ENCODE peak calls at places on chromosomes 1 and 21, in six cellular contexts. A is H1, F is neuronal stem cell, B is IMR-90, T is trophoblast cell, D is H9. P is an unnamed sample. For H3K9me3, the result is how much of the 10 kb centered on the place peaks cover.

GRCh38 chr1:171226757-171227370 is 21.4 kb upstream of the FMO1 start:
- DNase-seq in D (peak), B (peak), A (no peak), F (peak), T (peak), P (peak)

GRCh38 chr1:109271458-109271857 is 11.5 kb downstream of the PSRC1 start:
- DNase-seq in T (no peak), F (no peak), D (no peak), A (no peak), B (no peak), P (no peak)

GRCh38 chr1:236858203-236858602 is 63.1 kb downstream of the MTR start:
- DNase-seq in T (no peak), F (no peak), D (no peak), B (no peak), A (no peak), P (no peak)

GRCh38 chr1:7317888-7318287 is 453.2 kb upstream of the VAMP3 start:
- DNase-seq in A (no peak), D (peak), B (no peak), T (no peak), F (no peak), P (no peak)

GRCh38 chr21:38181101-38181500 is 75.7 kb upstream of the KCNJ15 start:
- DNase-seq in B (no peak), T (peak), A (no peak), D (no peak), F (no peak), P (no peak)

GRCh38 chr1:246632584-246633168 is 66.4 kb downstream of the CNST start:
- DNase-seq in D (no peak), T (peak), F (no peak), B (peak), A (no peak), P (peak)

GRCh38 chr1:31981976-31982375 is 31.7 kb upstream of the KHDRBS1 start:
- DNase-seq in F (no peak), T (no peak), B (no peak), D (no peak), A (no peak), P (no peak)

GRCh38 chr1:107680579-107680985 is 284.4 kb downstream of the VAV3 start:
- DNase-seq in T (peak), B (no peak), D (no peak), A (no peak), F (no peak), P (no peak)

GRCh38 chr1:30520461-30520860 is 202.9 kb downstream of the MATN1 start:
- DNase-seq in A (peak), D (no peak), T (no peak), B (no peak), F (no peak), P (no peak)

GRCh38 chr1:23867542-23867952 is 543 bp downstream of the FUCA1 start:
- DNase-seq in B (no peak), D (no peak), A (peak), T (no peak), F (no peak), P (no peak)

GRCh38 chr1:207964195-207964966 is 53.5 kb upstream of the CD34 start:
- DNase-seq in T (no peak), F (no peak), B (no peak), D (no peak), A (no peak), P (no peak)

GRCh38 chr1:100423832-100424337 is 71.6 kb downstream of the CDC14A start:
- DNase-seq in B (no peak), F (no peak), D (no peak), A (no peak), T (no peak), P (no peak)

GRCh38 chr1:94101613-94101940 is 19.4 kb downstream of the ABCA4 start:
- DNase-seq in D (no peak), B (peak), T (peak), F (no peak), A (no peak), P (no peak)

GRCh38 chr1:14897080-14897449 is 256.5 kb upstream of the TMEM51 start:
- DNase-seq in D (no peak), T (no peak), F (no peak), A (no peak), B (peak), P (no peak)

GRCh38 chr1:171985639-171986038 is 144.3 kb downstream of the DNM3 start:
- DNase-seq in D (peak), F (no peak), T (peak), A (no peak), B (no peak), P (peak)

GRCh38 chr1:119711804-119712341 is at the start of gene PHGDH:
- DNase-seq in D (peak), A (peak), F (peak), B (peak), T (peak), P (peak)
- H3K23ac ChIP-seq in D (no peak), A (no peak), F (no peak), B (peak), T (no peak), P (peak)

DNA sequence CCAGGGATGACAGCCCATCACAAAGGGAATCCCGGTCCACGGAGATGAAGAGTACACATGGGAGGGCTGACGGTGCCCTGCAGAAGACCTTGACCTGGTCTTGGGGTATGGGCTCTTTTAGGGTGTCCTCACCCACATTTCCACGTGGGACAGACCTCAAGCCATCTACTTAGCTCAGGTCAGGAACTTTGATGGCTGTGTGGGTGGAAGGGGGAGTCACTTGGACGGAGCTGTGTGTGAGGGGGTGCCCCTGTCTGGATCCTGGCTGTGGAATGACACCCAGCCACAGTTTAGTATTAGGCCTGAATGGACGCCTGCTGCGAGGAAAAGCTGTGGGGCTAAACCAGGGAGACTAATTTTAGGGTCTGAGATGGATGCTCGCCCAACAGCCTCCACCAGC is 10.9 kb upstream of the MIXL1 start:
- DNase-seq in B (no peak), A (no peak), F (no peak), D (no peak), T (no peak), P (no peak)
- H2AK5ac ChIP-seq in B (no peak), A (no peak), F (no peak), D (no peak), T (no peak), P (no peak)

GRCh38 chr1:4693891-4694290 is 39.5 kb downstream of the AJAP1 start:
- DNase-seq in D (no peak), F (no peak), B (no peak), A (no peak), T (no peak), P (no peak)
- H3K9me3 ChIP-seq in D (under half), F (under half), B (half or more), A (under half), T (under half), P (under half)

GRCh38 chr1:8333246-8333987 is 15.5 kb downstream of the SLC45A1 start:
- DNase-seq in F (no peak), T (no peak), A (no peak), D (no peak), B (no peak), P (no peak)

GRCh38 chr1:8332806-8333205 is 14.9 kb downstream of the SLC45A1 start:
- DNase-seq in A (no peak), B (no peak), T (peak), D (no peak), F (no peak), P (no peak)

GRCh38 chr1:8337776-8338525 is 20.0 kb downstream of the SLC45A1 start:
- DNase-seq in T (no peak), A (no peak), D (no peak), F (no peak), B (no peak), P (no peak)

GRCh38 chr1:8334106-8334851 is 16.4 kb downstream of the SLC45A1 start:
- DNase-seq in B (no peak), T (no peak), F (no peak), A (no peak), D (no peak), P (no peak)

GRCh38 chr1:8335246-8335645 is 17.3 kb downstream of the SLC45A1 start:
- DNase-seq in F (no peak), D (no peak), B (no peak), T (no peak), A (no peak), P (no peak)
- H3K23ac ChIP-seq in F (no peak), D (no peak), B (no peak), T (no peak), A (no peak), P (no peak)

GRCh38 chr1:17596186-17596585 is 56.7 kb downstream of the ARHGEF10L start:
- DNase-seq in F (no peak), T (no peak), A (no peak), B (no peak), D (no peak), P (no peak)

GRCh38 chr1:17591814-17592430 is 52.4 kb downstream of the ARHGEF10L start:
- DNase-seq in F (no peak), T (no peak), D (no peak), A (no peak), B (no peak), P (no peak)

GRCh38 chr1:17595602-17595925 is 56.1 kb downstream of the ARHGEF10L start:
- DNase-seq in F (no peak), T (no peak), D (no peak), B (no peak), A (no peak), P (no peak)

GRCh38 chr1:17594690-17595601 is 55.4 kb downstream of the ARHGEF10L start:
- DNase-seq in F (no peak), T (peak), D (no peak), A (no peak), B (no peak), P (no peak)

DNA sequence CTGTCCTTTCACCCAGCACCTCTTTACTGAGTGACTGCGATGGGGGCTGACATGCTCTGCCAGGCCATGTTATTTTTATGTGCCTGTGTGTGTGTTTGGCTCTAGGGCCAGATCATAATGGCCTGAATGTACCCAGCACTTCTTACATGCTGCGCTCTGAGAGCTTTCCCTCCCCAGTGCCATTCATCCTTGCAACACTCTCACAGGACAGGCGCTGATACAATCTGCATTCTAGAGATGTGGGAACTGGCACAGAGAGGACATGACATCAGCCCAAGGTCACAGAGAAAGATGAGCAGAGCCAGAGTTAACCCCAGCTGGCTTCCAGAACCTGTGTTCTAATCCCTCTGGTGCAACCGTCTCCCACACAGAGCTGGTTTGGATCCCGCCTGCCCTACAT is 54.5 kb downstream of the ARHGEF10L start:
- DNase-seq in D (no peak), T (no peak), F (no peak), B (no peak), A (no peak), P (no peak)
- H2AK5ac ChIP-seq in D (no peak), T (no peak), F (no peak), B (no peak), A (no peak), P (no peak)

DNA sequence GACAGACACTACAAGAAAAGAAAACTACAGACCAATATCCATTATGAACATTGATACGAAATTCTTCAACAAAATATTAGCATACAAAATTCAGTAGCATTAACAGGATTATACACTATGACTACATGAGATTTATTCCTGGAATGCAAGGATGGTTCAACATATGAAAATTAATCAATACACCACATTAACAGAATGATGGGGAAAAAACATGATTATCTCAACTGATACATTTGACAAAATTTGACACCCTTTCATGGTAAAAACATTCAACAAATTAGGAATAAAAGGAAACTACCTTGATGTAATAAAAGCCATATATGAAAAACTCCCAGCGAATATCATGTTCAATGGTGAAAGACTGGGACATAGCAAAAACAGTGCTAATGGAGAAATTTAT is 31.5 kb downstream of the TRPM2 start:
- DNase-seq in B (no peak), D (no peak), A (no peak), T (no peak), F (no peak), P (no peak)
- H3K9me3 ChIP-seq in B (under half), D (under half), A (under half), T (under half), F (under half), P (under half)

GRCh38 chr1:34167091-34167788 is 2.2 kb upstream of the CSMD2 start:
- DNase-seq in F (no peak), D (no peak), T (peak), B (no peak), A (no peak), P (no peak)
- H3K23ac ChIP-seq in F (no peak), D (no peak), T (no peak), B (no peak), A (no peak), P (no peak)

GRCh38 chr1:114033219-114033706 is 54.0 kb downstream of the OLFML3 start:
- DNase-seq in F (no peak), D (peak), T (peak), B (no peak), A (peak), P (peak)
- H2AK5ac ChIP-seq in F (no peak), D (no peak), T (no peak), B (no peak), A (no peak), P (no peak)

GRCh38 chr1:2906105-2906504 is 104.6 kb upstream of the TTC34 start:
- DNase-seq in D (no peak), A (no peak), F (no peak), T (no peak), B (no peak), P (no peak)
- H3K9me3 ChIP-seq in D (half or more), A (half or more), F (under half), T (half or more), B (half or more), P (under half)

P was measured in mesenchymal stem cell.